ENCODE peak calls at places on chromosomes 13 and 19, in seven cellular contexts. U, D, S, X, Z, G and O are unnamed samples.

GRCh38 chr13:75896271-75896670 is 260.1 kb downstream of the LMO7 start:
- DNase-seq in U (no peak), D (no peak), S (no peak), X (no peak), Z (no peak), G (no peak), O (no peak)

GRCh38 chr13:27011661-27012060 is 159.9 kb downstream of the USP12 start:
- DNase-seq in U (no peak), D (no peak), S (no peak), X (no peak), Z (no peak), G (no peak), O (no peak)

GRCh38 chr19:30165228-30165813 is 206.9 kb upstream of the ZNF536 start:
- DNase-seq in U (no peak), D (no peak), S (no peak), X (no peak), Z (no peak), G (no peak), O (no peak)

GRCh38 chr19:44747739-44748425 is 626 bp upstream of the BCL3 start:
- DNase-seq in U (peak), D (peak), S (peak), X (peak), Z (no peak), G (peak), O (peak)

GRCh38 chr13:49098198-49098597 is 121.9 kb upstream of the MLNR start:
- DNase-seq in U (peak), D (no peak), S (no peak), X (peak), Z (no peak), G (no peak), O (no peak)

GRCh38 chr19:13506550-13506878 is 235 bp upstream of the CACNA1A start:
- DNase-seq in U (peak), D (no peak), S (peak), X (peak), Z (no peak), G (no peak), O (no peak)

GRCh38 chr13:99660101-99660500 is 158.8 kb downstream of the TM9SF2 start:
- DNase-seq in U (no peak), D (no peak), S (peak), X (no peak), Z (no peak), G (no peak), O (no peak)

GRCh38 chr19:42311612-42312160 is 1.4 kb upstream of the TMEM145 start:
- DNase-seq in U (no peak), D (no peak), S (peak), X (no peak), Z (no peak), G (no peak), O (no peak)

GRCh38 chr13:45242070-45242469 is 41.2 kb upstream of the KCTD4 start:
- DNase-seq in U (peak), D (no peak), S (no peak), X (peak), Z (no peak), G (no peak), O (peak)

GRCh38 chr13:94641432-94641941 is 39.8 kb downstream of the GPR180 start:
- DNase-seq in U (peak), D (no peak), S (no peak), X (peak), Z (peak), G (no peak), O (no peak)

GRCh38 chr19:41323023-41323422 is 13.1 kb downstream of the CCDC97 start:
- DNase-seq in U (peak), D (no peak), S (no peak), X (peak), Z (no peak), G (no peak), O (no peak)

GRCh38 chr13:111540486-111540885 is 220.0 kb downstream of the TEX29 start:
- DNase-seq in U (no peak), D (no peak), S (no peak), X (no peak), Z (no peak), G (no peak), O (no peak)

GRCh38 chr13:46595136-46595917 is 42.4 kb downstream of the LRCH1 start:
- DNase-seq in U (no peak), D (no peak), S (no peak), X (no peak), Z (no peak), G (no peak), O (no peak)

GRCh38 chr19:40614595-40615411 is 13.6 kb downstream of the LTBP4 start:
- DNase-seq in U (peak), D (peak), S (peak), X (peak), Z (no peak), G (no peak), O (no peak)

GRCh38 chr13:65600702-65601101 is 1629.4 kb downstream of the PCDH9 start:
- DNase-seq in U (no peak), D (no peak), S (no peak), X (no peak), Z (no peak), G (no peak), O (no peak)

GRCh38 chr19:6593651-6594416 is 2.9 kb upstream of the CD70 start:
- DNase-seq in U (no peak), D (no peak), S (no peak), X (no peak), Z (no peak), G (no peak), O (no peak)

GRCh38 chr19:20325151-20325550 is 158.1 kb downstream of the ZNF486 start:
- DNase-seq in U (no peak), D (no peak), S (no peak), X (no peak), Z (no peak), G (no peak), O (no peak)

GRCh38 chr19:926595-927043 is 784 bp downstream of the ARID3A start:
- DNase-seq in U (peak), D (peak), S (peak), X (peak), Z (no peak), G (peak), O (no peak)

GRCh38 chr19:56612737-56613136 is 17.6 kb downstream of the ZNF71 start:
- DNase-seq in U (no peak), D (no peak), S (no peak), X (no peak), Z (no peak), G (no peak), O (no peak)

GRCh38 chr13:73715114-73715909 is 418.9 kb downstream of the KLF12 start:
- DNase-seq in U (no peak), D (no peak), S (no peak), X (no peak), Z (no peak), G (peak), O (no peak)

GRCh38 chr13:51542358-51542972 is 41.8 kb upstream of the WDFY2 start:
- DNase-seq in U (no peak), D (no peak), S (peak), X (peak), Z (no peak), G (no peak), O (no peak)

GRCh38 chr19:3062165-3063105 is at the start of gene TLE5:
- DNase-seq in U (peak), D (peak), S (peak), X (peak), Z (peak), G (peak), O (no peak)

GRCh38 chr19:37718357-37718756 is 1.2 kb downstream of the ZNF607 start:
- DNase-seq in U (no peak), D (no peak), S (peak), X (no peak), Z (no peak), G (no peak), O (no peak)

GRCh38 chr19:8445488-8446001 is 770 bp downstream of the HNRNPM start:
- DNase-seq in U (no peak), D (peak), S (peak), X (peak), Z (peak), G (peak), O (no peak)